ENCODE peak calls at places on chromosomes 4 and X, in eight cellular contexts. Q is effector CD8-positive, alpha-beta T cell; N is astrocyte of the spinal cord; J is naive thymus-derived CD8-positive, alpha-beta T cell; A is kidney epithelial cell; P is esophagus squamous epithelium; E is A549; V is cardiac septum. T is an unnamed sample.

GRCh38 chr4:100483796-100484195 is 34.0 kb downstream of the EMCN start:
- DNase-seq in Q (no peak), N (no peak), J (no peak), A (no peak), P (no peak), E (no peak), V (no peak), T (no peak)

GRCh38 chrX:19912-20571 is 261.1 kb upstream of the PLCXD1 start:
- DNase-seq in Q (no peak), N (peak), J (no peak), A (no peak), P (no peak), E (no peak), V (no peak), T (no peak)

GRCh38 chrX:1072637-1073377 is 139.6 kb downstream of the CRLF2 start:
- DNase-seq in Q (no peak), N (no peak), J (peak), A (no peak), P (no peak), E (no peak), V (no peak), T (no peak)

GRCh38 chrX:118644378-118644777 is 83.0 kb upstream of the IL13RA1 start:
- DNase-seq in Q (no peak), N (peak), J (no peak), A (peak), P (no peak), E (peak), V (no peak), T (no peak)

GRCh38 chrX:19731307-19731706 is 156.1 kb downstream of the SH3KBP1 start:
- DNase-seq in Q (no peak), N (no peak), J (no peak), A (no peak), P (no peak), E (no peak), V (no peak), T (no peak)

GRCh38 chrX:38052096-38052495 is 45.7 kb downstream of the SYTL5 start:
- DNase-seq in Q (no peak), N (peak), J (no peak), A (peak), P (no peak), E (no peak), V (no peak), T (no peak)

GRCh38 chrX:40622741-40623536 is at the start of gene MPC1L:
- DNase-seq in Q (no peak), N (no peak), J (no peak), A (no peak), P (no peak), E (no peak), V (no peak), T (no peak)

GRCh38 chr4:109631709-109632108 is 71.5 kb downstream of the CASP6 start:
- DNase-seq in Q (no peak), N (no peak), J (no peak), A (no peak), P (no peak), E (peak), V (no peak), T (peak)

GRCh38 chr4:103718993-103719319 is 829 bp downstream of the TACR3 start:
- DNase-seq in Q (no peak), N (peak), J (no peak), A (peak), P (no peak), E (no peak), V (no peak), T (no peak)

GRCh38 chr4:165927815-165928214 is 54.8 kb downstream of the TLL1 start:
- DNase-seq in Q (no peak), N (no peak), J (no peak), A (no peak), P (no peak), E (no peak), V (no peak), T (no peak)